ENCODE peak calls at places on chromosomes 11 and 22, in four cellular contexts. T, D, A and G are unnamed samples.

GRCh38 chr22:49015993-49016908 is 811.4 kb downstream of the BRD1 start:
- DNase-seq in D (no peak), T (no peak), A (no peak), G (peak)

GRCh38 chr22:45580703-45581381 is 78.2 kb downstream of the FBLN1 start:
- DNase-seq in D (no peak), A (no peak), T (no peak), G (no peak)

GRCh38 chr11:128585498-128586238 is 1.7 kb downstream of the ETS1 start:
- DNase-seq in D (no peak), A (no peak), T (no peak), G (no peak)

GRCh38 chr11:12235945-12236743 is 125.8 kb downstream of the MICAL2 start:
- DNase-seq in D (peak), A (no peak), T (no peak), G (no peak)

GRCh38 chr22:25388866-25389540 is 169.6 kb downstream of the CRYBB2 start:
- DNase-seq in A (no peak), T (no peak), D (no peak), G (no peak)

GRCh38 chr11:108786281-108786990 is 121.6 kb downstream of the DDX10 start:
- DNase-seq in D (no peak), A (no peak), T (no peak), G (no peak)

GRCh38 chr11:35366798-35367197 is 52.6 kb downstream of the SLC1A2 start:
- DNase-seq in T (no peak), D (no peak), A (no peak), G (no peak)

GRCh38 chr11:116913000-116913399 is 75.6 kb upstream of the APOA1 start:
- DNase-seq in T (no peak), A (no peak), D (no peak), G (no peak)

GRCh38 chr22:19429950-19430889 is 1.3 kb downstream of the HIRA start:
- DNase-seq in T (peak), D (no peak), A (no peak), G (no peak)

GRCh38 chr22:46149493-46149997 is 781 bp upstream of the PPARA start:
- DNase-seq in D (no peak), T (peak), A (peak), G (peak)

GRCh38 chr22:41762980-41763779 is 37.3 kb upstream of the CCDC134 start:
- DNase-seq in D (peak), A (no peak), T (peak), G (no peak)

GRCh38 chr22:29069476-29069875 is 3.4 kb upstream of the KREMEN1 start:
- DNase-seq in A (no peak), T (no peak), D (no peak), G (no peak)

GRCh38 chr11:60756307-60757032 is at the start of gene MS4A15:
- DNase-seq in D (no peak), A (no peak), T (no peak), G (no peak)